ENCODE peak calls at places on chromosomes 4 and X, in five cellular contexts. R is smooth muscle cell of the brain vasculature, Y is ovary, O is T-helper 2 cell, X is kidney. W is an unnamed sample.

GRCh38 chr4:148203056-148203898 is 238.9 kb downstream of the NR3C2 start:
- DNase-seq in R (no peak), Y (no peak), O (no peak), X (no peak), W (no peak)

GRCh38 chr4:147644471-147644870 is 27.3 kb downstream of the TMEM184C start:
- DNase-seq in R (no peak), Y (no peak), O (no peak), X (no peak), W (no peak)

GRCh38 chr4:4871267-4872147 is 12.0 kb downstream of the MSX1 start:
- DNase-seq in R (no peak), Y (no peak), O (no peak), X (no peak), W (no peak)

GRCh38 chr4:146308951-146309350 is 94.6 kb downstream of the REELD1 start:
- DNase-seq in R (no peak), Y (no peak), O (no peak), X (no peak), W (no peak)

GRCh38 chr4:142721187-142721586 is 124.9 kb downstream of the INPP4B start:
- DNase-seq in R (no peak), Y (no peak), O (no peak), X (no peak), W (no peak)

GRCh38 chrX:129750971-129751370 is 12.2 kb downstream of the XPNPEP2 start:
- DNase-seq in R (no peak), Y (no peak), O (no peak), X (no peak), W (no peak)

GRCh38 chr4:113146876-113147358 is 97.5 kb downstream of the ANK2 start:
- DNase-seq in R (no peak), Y (peak), O (no peak), X (no peak), W (no peak)

GRCh38 chr4:19623866-19624265 is 627.8 kb upstream of the SLIT2 start:
- DNase-seq in R (no peak), Y (no peak), O (no peak), X (no peak), W (no peak)

GRCh38 chr4:38150021-38150671 is 189.9 kb downstream of the PTTG2 start:
- DNase-seq in R (no peak), Y (no peak), O (no peak), X (no peak), W (no peak)

GRCh38 chr4:153294631-153295030 is 49.9 kb upstream of the MND1 start:
- DNase-seq in R (no peak), Y (no peak), O (no peak), X (no peak), W (no peak)

GRCh38 chr4:1862055-1862911 is 6.3 kb upstream of the LETM1 start:
- DNase-seq in R (no peak), Y (no peak), O (no peak), X (peak), W (no peak)